ENCODE peak calls at places on chromosomes 13 and 19, in six cellular contexts. One of them, this sample, is unnamed.

GRCh38 chr19:43782689-43783231 is 2.0 kb upstream of the KCNN4 start:
- DNase-seq in stimulated activated CD8-positive, alpha-beta memory T cell treated with anti-CD3 and anti-CD28 coated beads, Interleukin-7, amount 100 ng/mL, for 48 hours: no peak
- DNase-seq in effector CD8-positive, alpha-beta T cell: no peak
- DNase-seq in IMR-90: no peak
- DNase-seq in A549: peak
- DNase-seq in NCI-H524: no peak
- DNase-seq in this sample: no peak

GRCh38 chr19:8702350-8702749 is 3.8 kb upstream of the ACTL9 start:
- DNase-seq in stimulated activated CD8-positive, alpha-beta memory T cell treated with anti-CD3 and anti-CD28 coated beads, Interleukin-7, amount 100 ng/mL, for 48 hours: peak
- DNase-seq in effector CD8-positive, alpha-beta T cell: no peak
- DNase-seq in IMR-90: no peak
- DNase-seq in A549: no peak
- DNase-seq in NCI-H524: no peak
- DNase-seq in this sample: no peak

GRCh38 chr19:39679791-39680168 is 24.1 kb downstream of the LGALS16 start:
- DNase-seq in stimulated activated CD8-positive, alpha-beta memory T cell treated with anti-CD3 and anti-CD28 coated beads, Interleukin-7, amount 100 ng/mL, for 48 hours: peak
- DNase-seq in effector CD8-positive, alpha-beta T cell: no peak
- DNase-seq in IMR-90: no peak
- DNase-seq in A549: no peak
- DNase-seq in NCI-H524: no peak
- DNase-seq in this sample: no peak

GRCh38 chr19:52748336-52748950 is 13.6 kb upstream of the ZNF611 start:
- DNase-seq in stimulated activated CD8-positive, alpha-beta memory T cell treated with anti-CD3 and anti-CD28 coated beads, Interleukin-7, amount 100 ng/mL, for 48 hours: no peak
- DNase-seq in effector CD8-positive, alpha-beta T cell: no peak
- DNase-seq in IMR-90: peak
- DNase-seq in A549: peak
- DNase-seq in NCI-H524: no peak
- DNase-seq in this sample: no peak

GRCh38 chr13:110520431-110521295 is 40.9 kb downstream of the RAB20 start:
- DNase-seq in stimulated activated CD8-positive, alpha-beta memory T cell treated with anti-CD3 and anti-CD28 coated beads, Interleukin-7, amount 100 ng/mL, for 48 hours: no peak
- DNase-seq in effector CD8-positive, alpha-beta T cell: no peak
- DNase-seq in IMR-90: peak
- DNase-seq in A549: peak
- DNase-seq in NCI-H524: no peak
- DNase-seq in this sample: no peak

GRCh38 chr13:85538957-85539356 is 260.3 kb downstream of the SLITRK6 start:
- DNase-seq in stimulated activated CD8-positive, alpha-beta memory T cell treated with anti-CD3 and anti-CD28 coated beads, Interleukin-7, amount 100 ng/mL, for 48 hours: no peak
- DNase-seq in effector CD8-positive, alpha-beta T cell: no peak
- DNase-seq in IMR-90: no peak
- DNase-seq in A549: no peak
- DNase-seq in NCI-H524: no peak
- DNase-seq in this sample: no peak

GRCh38 chr13:80695841-80696240 is 354.9 kb upstream of the SPRY2 start:
- DNase-seq in stimulated activated CD8-positive, alpha-beta memory T cell treated with anti-CD3 and anti-CD28 coated beads, Interleukin-7, amount 100 ng/mL, for 48 hours: no peak
- DNase-seq in effector CD8-positive, alpha-beta T cell: no peak
- DNase-seq in IMR-90: no peak
- DNase-seq in A549: no peak
- DNase-seq in NCI-H524: no peak
- DNase-seq in this sample: no peak

GRCh38 chr19:17557461-17557860 is 2.0 kb downstream of the COLGALT1 start:
- DNase-seq in stimulated activated CD8-positive, alpha-beta memory T cell treated with anti-CD3 and anti-CD28 coated beads, Interleukin-7, amount 100 ng/mL, for 48 hours: no peak
- DNase-seq in effector CD8-positive, alpha-beta T cell: no peak
- DNase-seq in IMR-90: no peak
- DNase-seq in A549: no peak
- DNase-seq in NCI-H524: no peak
- DNase-seq in this sample: no peak

GRCh38 chr13:27242642-27243185 is 8.6 kb upstream of the RPL21 start:
- DNase-seq in stimulated activated CD8-positive, alpha-beta memory T cell treated with anti-CD3 and anti-CD28 coated beads, Interleukin-7, amount 100 ng/mL, for 48 hours: no peak
- DNase-seq in effector CD8-positive, alpha-beta T cell: no peak
- DNase-seq in IMR-90: no peak
- DNase-seq in A549: no peak
- DNase-seq in NCI-H524: no peak
- DNase-seq in this sample: no peak

GRCh38 chr13:52159159-52159982 is at the start of gene NEK3:
- DNase-seq in stimulated activated CD8-positive, alpha-beta memory T cell treated with anti-CD3 and anti-CD28 coated beads, Interleukin-7, amount 100 ng/mL, for 48 hours: peak
- DNase-seq in effector CD8-positive, alpha-beta T cell: peak
- DNase-seq in IMR-90: peak
- DNase-seq in A549: peak
- DNase-seq in NCI-H524: peak
- DNase-seq in this sample: peak

GRCh38 chr19:726993-727956 is 18.5 kb downstream of the PALM start:
- DNase-seq in stimulated activated CD8-positive, alpha-beta memory T cell treated with anti-CD3 and anti-CD28 coated beads, Interleukin-7, amount 100 ng/mL, for 48 hours: no peak
- DNase-seq in effector CD8-positive, alpha-beta T cell: no peak
- DNase-seq in IMR-90: no peak
- DNase-seq in A549: no peak
- DNase-seq in NCI-H524: no peak
- DNase-seq in this sample: no peak

GRCh38 chr19:46115396-46116109 is 8.9 kb downstream of the IGFL3 start:
- DNase-seq in stimulated activated CD8-positive, alpha-beta memory T cell treated with anti-CD3 and anti-CD28 coated beads, Interleukin-7, amount 100 ng/mL, for 48 hours: peak
- DNase-seq in effector CD8-positive, alpha-beta T cell: no peak
- DNase-seq in IMR-90: peak
- DNase-seq in A549: no peak
- DNase-seq in NCI-H524: no peak
- DNase-seq in this sample: peak

GRCh38 chr19:55095260-55096060 is 19.8 kb downstream of the EPS8L1 start:
- DNase-seq in stimulated activated CD8-positive, alpha-beta memory T cell treated with anti-CD3 and anti-CD28 coated beads, Interleukin-7, amount 100 ng/mL, for 48 hours: no peak
- DNase-seq in effector CD8-positive, alpha-beta T cell: no peak
- DNase-seq in IMR-90: no peak
- DNase-seq in A549: no peak
- DNase-seq in NCI-H524: no peak
- DNase-seq in this sample: no peak

GRCh38 chr13:32639502-32640105 is 53.4 kb downstream of the PDS5B start:
- DNase-seq in stimulated activated CD8-positive, alpha-beta memory T cell treated with anti-CD3 and anti-CD28 coated beads, Interleukin-7, amount 100 ng/mL, for 48 hours: peak
- DNase-seq in effector CD8-positive, alpha-beta T cell: peak
- DNase-seq in IMR-90: peak
- DNase-seq in A549: peak
- DNase-seq in NCI-H524: no peak
- DNase-seq in this sample: peak

GRCh38 chr19:21907516-21907915 is 71.5 kb upstream of the ZNF43 start:
- DNase-seq in stimulated activated CD8-positive, alpha-beta memory T cell treated with anti-CD3 and anti-CD28 coated beads, Interleukin-7, amount 100 ng/mL, for 48 hours: no peak
- DNase-seq in effector CD8-positive, alpha-beta T cell: no peak
- DNase-seq in IMR-90: no peak
- DNase-seq in A549: no peak
- DNase-seq in NCI-H524: no peak
- DNase-seq in this sample: no peak

GRCh38 chr13:48000559-48001126 is 430 bp downstream of the SUCLA2 start:
- DNase-seq in stimulated activated CD8-positive, alpha-beta memory T cell treated with anti-CD3 and anti-CD28 coated beads, Interleukin-7, amount 100 ng/mL, for 48 hours: no peak
- DNase-seq in effector CD8-positive, alpha-beta T cell: peak
- DNase-seq in IMR-90: peak
- DNase-seq in A549: peak
- DNase-seq in NCI-H524: no peak
- DNase-seq in this sample: no peak

GRCh38 chr13:63184693-63185092 is 1769.0 kb upstream of the PCDH20 start:
- DNase-seq in stimulated activated CD8-positive, alpha-beta memory T cell treated with anti-CD3 and anti-CD28 coated beads, Interleukin-7, amount 100 ng/mL, for 48 hours: no peak
- DNase-seq in effector CD8-positive, alpha-beta T cell: no peak
- DNase-seq in IMR-90: peak
- DNase-seq in A549: peak
- DNase-seq in NCI-H524: no peak
- DNase-seq in this sample: no peak

GRCh38 chr13:72151241-72151640 is 284.2 kb upstream of the DACH1 start:
- DNase-seq in stimulated activated CD8-positive, alpha-beta memory T cell treated with anti-CD3 and anti-CD28 coated beads, Interleukin-7, amount 100 ng/mL, for 48 hours: no peak
- DNase-seq in effector CD8-positive, alpha-beta T cell: no peak
- DNase-seq in IMR-90: no peak
- DNase-seq in A549: no peak
- DNase-seq in NCI-H524: no peak
- DNase-seq in this sample: no peak

GRCh38 chr19:19460258-19460731 is 54.8 kb downstream of the GATAD2A start:
- DNase-seq in stimulated activated CD8-positive, alpha-beta memory T cell treated with anti-CD3 and anti-CD28 coated beads, Interleukin-7, amount 100 ng/mL, for 48 hours: no peak
- DNase-seq in effector CD8-positive, alpha-beta T cell: no peak
- DNase-seq in IMR-90: peak
- DNase-seq in A549: no peak
- DNase-seq in NCI-H524: no peak
- DNase-seq in this sample: no peak

GRCh38 chr13:21676611-21677021 is 5.7 kb downstream of the FGF9 start:
- DNase-seq in stimulated activated CD8-positive, alpha-beta memory T cell treated with anti-CD3 and anti-CD28 coated beads, Interleukin-7, amount 100 ng/mL, for 48 hours: no peak
- DNase-seq in effector CD8-positive, alpha-beta T cell: no peak
- DNase-seq in IMR-90: no peak
- DNase-seq in A549: no peak
- DNase-seq in NCI-H524: peak
- DNase-seq in this sample: no peak

GRCh38 chr19:7817801-7818200 is 12.2 kb upstream of the EVI5L start:
- DNase-seq in stimulated activated CD8-positive, alpha-beta memory T cell treated with anti-CD3 and anti-CD28 coated beads, Interleukin-7, amount 100 ng/mL, for 48 hours: no peak
- DNase-seq in effector CD8-positive, alpha-beta T cell: no peak
- DNase-seq in IMR-90: no peak
- DNase-seq in A549: no peak
- DNase-seq in NCI-H524: no peak
- DNase-seq in this sample: no peak

GRCh38 chr13:45238945-45239795 is 38.3 kb upstream of the KCTD4 start:
- DNase-seq in stimulated activated CD8-positive, alpha-beta memory T cell treated with anti-CD3 and anti-CD28 coated beads, Interleukin-7, amount 100 ng/mL, for 48 hours: no peak
- DNase-seq in effector CD8-positive, alpha-beta T cell: no peak
- DNase-seq in IMR-90: peak
- DNase-seq in A549: no peak
- DNase-seq in NCI-H524: no peak
- DNase-seq in this sample: no peak

GRCh38 chr13:113765241-113765910 is 6.3 kb downstream of the TMEM255B start:
- DNase-seq in stimulated activated CD8-positive, alpha-beta memory T cell treated with anti-CD3 and anti-CD28 coated beads, Interleukin-7, amount 100 ng/mL, for 48 hours: no peak
- DNase-seq in effector CD8-positive, alpha-beta T cell: no peak
- DNase-seq in IMR-90: no peak
- DNase-seq in A549: no peak
- DNase-seq in NCI-H524: no peak
- DNase-seq in this sample: no peak

GRCh38 chr13:104954210-104954609 is 1581.3 kb downstream of the EFNB2 start:
- DNase-seq in stimulated activated CD8-positive, alpha-beta memory T cell treated with anti-CD3 and anti-CD28 coated beads, Interleukin-7, amount 100 ng/mL, for 48 hours: no peak
- DNase-seq in effector CD8-positive, alpha-beta T cell: no peak
- DNase-seq in IMR-90: no peak
- DNase-seq in A549: no peak
- DNase-seq in NCI-H524: no peak
- DNase-seq in this sample: no peak

GRCh38 chr19:41563847-41564514 is 12.0 kb upstream of the CEACAM21 start:
- DNase-seq in stimulated activated CD8-positive, alpha-beta memory T cell treated with anti-CD3 and anti-CD28 coated beads, Interleukin-7, amount 100 ng/mL, for 48 hours: no peak
- DNase-seq in effector CD8-positive, alpha-beta T cell: peak
- DNase-seq in IMR-90: no peak
- DNase-seq in A549: peak
- DNase-seq in NCI-H524: no peak
- DNase-seq in this sample: no peak

GRCh38 chr19:54463531-54464043 is at the start of gene LENG9:
- DNase-seq in stimulated activated CD8-positive, alpha-beta memory T cell treated with anti-CD3 and anti-CD28 coated beads, Interleukin-7, amount 100 ng/mL, for 48 hours: peak
- DNase-seq in effector CD8-positive, alpha-beta T cell: peak
- DNase-seq in IMR-90: peak
- DNase-seq in A549: peak
- DNase-seq in NCI-H524: peak
- DNase-seq in this sample: peak

GRCh38 chr19:31894451-31894850 is 451.0 kb upstream of the ZNF507 start:
- DNase-seq in stimulated activated CD8-positive, alpha-beta memory T cell treated with anti-CD3 and anti-CD28 coated beads, Interleukin-7, amount 100 ng/mL, for 48 hours: no peak
- DNase-seq in effector CD8-positive, alpha-beta T cell: no peak
- DNase-seq in IMR-90: no peak
- DNase-seq in A549: no peak
- DNase-seq in NCI-H524: no peak
- DNase-seq in this sample: no peak

GRCh38 chr19:6241680-6242079 is 38.1 kb downstream of the MLLT1 start:
- DNase-seq in stimulated activated CD8-positive, alpha-beta memory T cell treated with anti-CD3 and anti-CD28 coated beads, Interleukin-7, amount 100 ng/mL, for 48 hours: no peak
- DNase-seq in effector CD8-positive, alpha-beta T cell: no peak
- DNase-seq in IMR-90: no peak
- DNase-seq in A549: no peak
- DNase-seq in NCI-H524: peak
- DNase-seq in this sample: peak

GRCh38 chr13:111049791-111050538 is 65.1 kb upstream of the ARHGEF7 start:
- DNase-seq in stimulated activated CD8-positive, alpha-beta memory T cell treated with anti-CD3 and anti-CD28 coated beads, Interleukin-7, amount 100 ng/mL, for 48 hours: no peak
- DNase-seq in effector CD8-positive, alpha-beta T cell: no peak
- DNase-seq in IMR-90: no peak
- DNase-seq in A549: no peak
- DNase-seq in NCI-H524: no peak
- DNase-seq in this sample: no peak

GRCh38 chr19:17779281-17779930 is 15.5 kb upstream of the B3GNT3 start:
- DNase-seq in stimulated activated CD8-positive, alpha-beta memory T cell treated with anti-CD3 and anti-CD28 coated beads, Interleukin-7, amount 100 ng/mL, for 48 hours: no peak
- DNase-seq in effector CD8-positive, alpha-beta T cell: no peak
- DNase-seq in IMR-90: peak
- DNase-seq in A549: peak
- DNase-seq in NCI-H524: no peak
- DNase-seq in this sample: no peak

GRCh38 chr19:45790942-45791341 is 1.7 kb downstream of the DMWD start:
- DNase-seq in stimulated activated CD8-positive, alpha-beta memory T cell treated with anti-CD3 and anti-CD28 coated beads, Interleukin-7, amount 100 ng/mL, for 48 hours: no peak
- DNase-seq in effector CD8-positive, alpha-beta T cell: no peak
- DNase-seq in IMR-90: no peak
- DNase-seq in A549: no peak
- DNase-seq in NCI-H524: no peak
- DNase-seq in this sample: no peak

GRCh38 chr13:111005364-111005763 is 90.5 kb upstream of the ANKRD10 start:
- DNase-seq in stimulated activated CD8-positive, alpha-beta memory T cell treated with anti-CD3 and anti-CD28 coated beads, Interleukin-7, amount 100 ng/mL, for 48 hours: no peak
- DNase-seq in effector CD8-positive, alpha-beta T cell: no peak
- DNase-seq in IMR-90: peak
- DNase-seq in A549: peak
- DNase-seq in NCI-H524: no peak
- DNase-seq in this sample: no peak

GRCh38 chr13:73833331-73834070 is 300.7 kb downstream of the KLF12 start:
- DNase-seq in stimulated activated CD8-positive, alpha-beta memory T cell treated with anti-CD3 and anti-CD28 coated beads, Interleukin-7, amount 100 ng/mL, for 48 hours: no peak
- DNase-seq in effector CD8-positive, alpha-beta T cell: no peak
- DNase-seq in IMR-90: peak
- DNase-seq in A549: no peak
- DNase-seq in NCI-H524: no peak
- DNase-seq in this sample: no peak

GRCh38 chr13:26254583-26255102 is 714 bp downstream of the CDK8 start:
- DNase-seq in stimulated activated CD8-positive, alpha-beta memory T cell treated with anti-CD3 and anti-CD28 coated beads, Interleukin-7, amount 100 ng/mL, for 48 hours: peak
- DNase-seq in effector CD8-positive, alpha-beta T cell: peak
- DNase-seq in IMR-90: peak
- DNase-seq in A549: peak
- DNase-seq in NCI-H524: peak
- DNase-seq in this sample: no peak

GRCh38 chr13:24683833-24684599 is 3.8 kb downstream of the ATP12A start:
- DNase-seq in stimulated activated CD8-positive, alpha-beta memory T cell treated with anti-CD3 and anti-CD28 coated beads, Interleukin-7, amount 100 ng/mL, for 48 hours: peak
- DNase-seq in effector CD8-positive, alpha-beta T cell: peak
- DNase-seq in IMR-90: peak
- DNase-seq in A549: peak
- DNase-seq in NCI-H524: peak
- DNase-seq in this sample: no peak

GRCh38 chr19:38717855-38718254 is 26.4 kb downstream of the CAPN12 start:
- DNase-seq in stimulated activated CD8-positive, alpha-beta memory T cell treated with anti-CD3 and anti-CD28 coated beads, Interleukin-7, amount 100 ng/mL, for 48 hours: no peak
- DNase-seq in effector CD8-positive, alpha-beta T cell: no peak
- DNase-seq in IMR-90: no peak
- DNase-seq in A549: no peak
- DNase-seq in NCI-H524: no peak
- DNase-seq in this sample: no peak

GRCh38 chr19:38952395-38953165 is 21.8 kb downstream of the MRPS12 start:
- DNase-seq in stimulated activated CD8-positive, alpha-beta memory T cell treated with anti-CD3 and anti-CD28 coated beads, Interleukin-7, amount 100 ng/mL, for 48 hours: no peak
- DNase-seq in effector CD8-positive, alpha-beta T cell: no peak
- DNase-seq in IMR-90: peak
- DNase-seq in A549: peak
- DNase-seq in NCI-H524: peak
- DNase-seq in this sample: peak

GRCh38 chr13:33751151-33751550 is 66.8 kb upstream of the RFC3 start:
- DNase-seq in stimulated activated CD8-positive, alpha-beta memory T cell treated with anti-CD3 and anti-CD28 coated beads, Interleukin-7, amount 100 ng/mL, for 48 hours: no peak
- DNase-seq in effector CD8-positive, alpha-beta T cell: no peak
- DNase-seq in IMR-90: peak
- DNase-seq in A549: no peak
- DNase-seq in NCI-H524: no peak
- DNase-seq in this sample: no peak

This sample was measured in NCI-H1694 treated with DMSO at 0.1 percent for 48 hours.